ENCODE peak calls at places on chromosomes 11 and 22, in nine cellular contexts. T, H, Q, X, O, A, Z, V and Y are unnamed samples.

GRCh38 chr11:45025716-45026492 is 75.2 kb upstream of the TP53I11 start:
- DNase-seq in Q (peak; percentile 63), O (no peak), T (no peak), V (peak; percentile 15), X (peak; percentile 86), A (peak; percentile 75), H (peak; percentile 53), Z (no peak), Y (no peak)

GRCh38 chr11:126992065-126992803 is 8.3 kb downstream of the KIRREL3 start:
- DNase-seq in Z (peak; percentile 91), X (no peak), Q (no peak), O (no peak), V (peak; percentile 89), T (no peak), A (no peak), H (no peak), Y (no peak)

GRCh38 chr11:129813216-129813791 is 2.3 kb upstream of the TMEM45B start:
- DNase-seq in Q (no peak), V (no peak), H (no peak), O (no peak), X (no peak), A (no peak), Z (no peak), T (no peak), Y (no peak)

GRCh38 chr11:60985991-60986915 is 14.8 kb downstream of the CD6 start:
- DNase-seq in T (no peak), X (no peak), Q (no peak), H (no peak), A (no peak), Z (no peak), O (peak; percentile 85), V (no peak), Y (peak; percentile 88)

GRCh38 chr11:128956401-128957203 is 13.9 kb upstream of the TP53AIP1 start:
- DNase-seq in Q (peak; percentile 83), X (peak; percentile 79), V (peak; percentile 57), O (no peak), A (no peak), Z (peak; percentile 79), T (no peak), H (no peak), Y (no peak)

GRCh38 chr22:32539631-32540449 is 65.2 kb downstream of the FBXO7 start:
- DNase-seq in Z (no peak), A (no peak), V (no peak), O (no peak), H (peak; percentile 42), Q (no peak), T (no peak), X (peak; percentile 76), Y (no peak)

GRCh38 chr11:86669424-86669823 is 3.0 kb downstream of the ME3 start:
- DNase-seq in Q (no peak), V (no peak), A (no peak), O (no peak), Z (no peak), X (no peak), T (no peak), H (no peak), Y (no peak)

GRCh38 chr11:69650081-69650831 is 9.3 kb downstream of the CCND1 start:
- DNase-seq in V (no peak), A (peak; percentile 47), X (no peak), Z (no peak), O (no peak), H (no peak), Q (no peak), T (no peak), Y (no peak)

GRCh38 chr22:25475554-25476022 is 88.9 kb upstream of the GRK3 start:
- DNase-seq in H (peak; percentile 31), Z (peak; percentile 24), Q (peak; percentile 77), V (peak; percentile 69), A (no peak), T (no peak), X (peak; percentile 81), O (no peak), Y (no peak)

GRCh38 chr22:38417252-38418060 is 37.5 kb downstream of the KCNJ4 start:
- DNase-seq in T (peak; percentile 10), Z (no peak), V (no peak), Q (no peak), O (no peak), X (no peak), A (no peak), H (no peak), Y (no peak)